ENCODE peak calls at places on chromosomes 7 and 10, in ten cellular contexts. B is RWPE2; X is ascending aorta; F is neural crest cell; Z is CD8-positive, alpha-beta T cell; V is epithelial cell of proximal tubule; R is fibroblast of lung; S is upper lobe of right lung; H is type B pancreatic cell; N is endothelial cell. C is an unnamed sample.

GRCh38 chr10:33117816-33118215 is 159.8 kb upstream of the ITGB1 start:
- DNase-seq in B (no peak), X (no peak), F (no peak), Z (peak), V (no peak), R (no peak), S (peak), H (no peak), N (no peak), C (no peak)

GRCh38 chr7:94908204-94909022 is 1.0 kb downstream of the PPP1R9A start:
- DNase-seq in B (no peak), X (no peak), F (peak), Z (no peak), V (no peak), R (peak), S (peak), H (peak), N (peak), C (peak)

GRCh38 chr10:117968354-117969182 is 78.2 kb downstream of the RAB11FIP2 start:
- DNase-seq in B (no peak), X (no peak), F (no peak), Z (no peak), V (no peak), R (no peak), S (no peak), H (no peak), N (no peak), C (peak)

GRCh38 chr10:34637419-34637911 is 177.6 kb downstream of the PARD3 start:
- DNase-seq in B (no peak), X (peak), F (peak), Z (peak), V (no peak), R (peak), S (peak), H (peak), N (peak), C (peak)

GRCh38 chr7:65980478-65981250 is 1.3 kb downstream of the GUSB start:
- DNase-seq in B (peak), X (peak), F (no peak), Z (peak), V (no peak), R (peak), S (peak), H (no peak), N (no peak), C (peak)

GRCh38 chr10:95214369-95214768 is 20.3 kb downstream of the ACSM6 start:
- DNase-seq in B (no peak), X (no peak), F (no peak), Z (no peak), V (no peak), R (peak), S (no peak), H (no peak), N (no peak), C (no peak)

GRCh38 chr10:125726914-125727313 is 7.4 kb downstream of the EDRF1 start:
- DNase-seq in B (no peak), X (no peak), F (no peak), Z (no peak), V (no peak), R (no peak), S (no peak), H (no peak), N (no peak), C (no peak)

GRCh38 chr10:79027147-79028055 is 41.4 kb upstream of the ZMIZ1 start:
- DNase-seq in B (peak), X (peak), F (no peak), Z (peak), V (no peak), R (no peak), S (peak), H (no peak), N (no peak), C (no peak)

GRCh38 chr7:10939911-10940747 is 33.5 kb upstream of the PHF14 start:
- DNase-seq in B (peak), X (peak), F (peak), Z (peak), V (peak), R (peak), S (peak), H (peak), N (peak), C (peak)

GRCh38 chr10:24952701-24953349 is 419 bp upstream of the PRTFDC1 start:
- DNase-seq in B (no peak), X (peak), F (peak), Z (peak), V (no peak), R (peak), S (peak), H (peak), N (peak), C (no peak)

GRCh38 chr10:47379901-47380300 is 4.2 kb downstream of the ZNF488 start:
- DNase-seq in B (no peak), X (no peak), F (no peak), Z (no peak), V (no peak), R (no peak), S (no peak), H (no peak), N (peak), C (no peak)

GRCh38 chr10:101575580-101576228 is 12.4 kb downstream of the POLL start:
- DNase-seq in B (no peak), X (no peak), F (no peak), Z (no peak), V (no peak), R (no peak), S (peak), H (no peak), N (no peak), C (no peak)

GRCh38 chr7:128954830-128955797 is 17.4 kb downstream of the IRF5 start:
- DNase-seq in B (no peak), X (no peak), F (no peak), Z (no peak), V (no peak), R (peak), S (no peak), H (no peak), N (no peak), C (no peak)

GRCh38 chr7:148941598-148942280 is 57.6 kb upstream of the EZH2 start:
- DNase-seq in B (peak), X (peak), F (peak), Z (peak), V (no peak), R (peak), S (peak), H (peak), N (peak), C (peak)

GRCh38 chr10:132350391-132350790 is 18.4 kb downstream of the LRRC27 start:
- DNase-seq in B (no peak), X (no peak), F (no peak), Z (no peak), V (no peak), R (no peak), S (peak), H (no peak), N (no peak), C (no peak)

GRCh38 chr7:131586259-131586658 is 29.8 kb upstream of the PODXL start:
- DNase-seq in B (no peak), X (no peak), F (no peak), Z (no peak), V (no peak), R (no peak), S (no peak), H (no peak), N (no peak), C (no peak)

GRCh38 chr10:131963350-131963749 is 18.4 kb downstream of the BNIP3 start:
- DNase-seq in B (no peak), X (peak), F (no peak), Z (no peak), V (no peak), R (no peak), S (no peak), H (no peak), N (no peak), C (no peak)

GRCh38 chr7:47227762-47228177 is 354.1 kb downstream of the TNS3 start:
- DNase-seq in B (no peak), X (no peak), F (no peak), Z (no peak), V (peak), R (peak), S (no peak), H (no peak), N (no peak), C (peak)

GRCh38 chr10:77319557-77319956 is 318.1 kb downstream of the KCNMA1 start:
- DNase-seq in B (no peak), X (no peak), F (no peak), Z (no peak), V (no peak), R (peak), S (no peak), H (no peak), N (no peak), C (no peak)

GRCh38 chr7:79454325-79454960 is 976 bp upstream of the MAGI2 start:
- DNase-seq in B (no peak), X (peak), F (no peak), Z (no peak), V (no peak), R (peak), S (peak), H (peak), N (peak), C (no peak)

GRCh38 chr10:77537051-77537450 is 100.6 kb downstream of the KCNMA1 start:
- DNase-seq in B (no peak), X (no peak), F (no peak), Z (no peak), V (no peak), R (no peak), S (no peak), H (no peak), N (no peak), C (no peak)

GRCh38 chr7:44583145-44583544 is 1.1 kb upstream of the TMED4 start:
- DNase-seq in B (no peak), X (no peak), F (no peak), Z (no peak), V (no peak), R (no peak), S (no peak), H (no peak), N (no peak), C (no peak)

GRCh38 chr7:105838273-105839141 is 37.9 kb downstream of the ATXN7L1 start:
- DNase-seq in B (no peak), X (no peak), F (no peak), Z (no peak), V (no peak), R (peak), S (peak), H (no peak), N (no peak), C (peak)

GRCh38 chr7:68688416-68689086 is 909.7 kb upstream of the AUTS2 start:
- DNase-seq in B (no peak), X (no peak), F (no peak), Z (no peak), V (no peak), R (peak), S (no peak), H (no peak), N (no peak), C (no peak)

GRCh38 chr7:93185303-93186027 is 37.3 kb upstream of the SAMD9L start:
- DNase-seq in B (no peak), X (no peak), F (no peak), Z (no peak), V (no peak), R (no peak), S (no peak), H (no peak), N (no peak), C (peak)

GRCh38 chr10:44400553-44400952 is 15.7 kb upstream of the CXCL12 start:
- DNase-seq in B (no peak), X (no peak), F (no peak), Z (no peak), V (no peak), R (no peak), S (no peak), H (no peak), N (no peak), C (no peak)

GRCh38 chr7:83365746-83366145 is 203.1 kb upstream of the PCLO start:
- DNase-seq in B (no peak), X (no peak), F (no peak), Z (no peak), V (no peak), R (no peak), S (no peak), H (no peak), N (no peak), C (no peak)

GRCh38 chr7:24601600-24601999 is 28.3 kb downstream of the PALS2 start:
- DNase-seq in B (no peak), X (no peak), F (no peak), Z (no peak), V (no peak), R (no peak), S (no peak), H (no peak), N (no peak), C (peak)

GRCh38 chr7:86815556-86815955 is 171.8 kb downstream of the GRM3 start:
- DNase-seq in B (no peak), X (no peak), F (no peak), Z (no peak), V (no peak), R (no peak), S (no peak), H (no peak), N (no peak), C (no peak)

GRCh38 chr7:141161550-141161949 is 87.7 kb downstream of the TMEM178B start:
- DNase-seq in B (no peak), X (no peak), F (no peak), Z (no peak), V (no peak), R (no peak), S (no peak), H (no peak), N (no peak), C (no peak)

GRCh38 chr7:20458483-20458882 is 127.8 kb downstream of the ITGB8 start:
- DNase-seq in B (no peak), X (no peak), F (no peak), Z (no peak), V (no peak), R (no peak), S (no peak), H (no peak), N (no peak), C (peak)

GRCh38 chr7:88218836-88219605 is 817 bp downstream of the SRI start:
- DNase-seq in B (no peak), X (peak), F (peak), Z (peak), V (no peak), R (peak), S (peak), H (no peak), N (peak), C (peak)

GRCh38 chr7:8115547-8116402 is 146.2 kb downstream of the ICA1 start:
- DNase-seq in B (no peak), X (no peak), F (no peak), Z (no peak), V (no peak), R (no peak), S (no peak), H (no peak), N (no peak), C (no peak)

GRCh38 chr10:104417629-104418292 is 64.1 kb downstream of the CFAP58 start:
- DNase-seq in B (no peak), X (no peak), F (no peak), Z (no peak), V (no peak), R (peak), S (no peak), H (no peak), N (no peak), C (no peak)

GRCh38 chr7:16422100-16422430 is 727 bp upstream of the CRPPA start:
- DNase-seq in B (no peak), X (no peak), F (no peak), Z (no peak), V (no peak), R (peak), S (no peak), H (no peak), N (no peak), C (no peak)

GRCh38 chr7:147088916-147089315 is 972.3 kb downstream of the CNTNAP2 start:
- DNase-seq in B (no peak), X (no peak), F (no peak), Z (no peak), V (no peak), R (no peak), S (no peak), H (no peak), N (no peak), C (no peak)

GRCh38 chr7:141097430-141097829 is 23.6 kb downstream of the TMEM178B start:
- DNase-seq in B (no peak), X (no peak), F (peak), Z (no peak), V (no peak), R (no peak), S (no peak), H (no peak), N (peak), C (peak)

GRCh38 chr10:31147220-31147608 is 115.5 kb upstream of the ZNF438 start:
- DNase-seq in B (no peak), X (no peak), F (no peak), Z (no peak), V (no peak), R (peak), S (no peak), H (no peak), N (no peak), C (peak)

GRCh38 chr10:86670876-86671275 is 2.6 kb downstream of the LDB3 start:
- DNase-seq in B (no peak), X (no peak), F (no peak), Z (no peak), V (no peak), R (no peak), S (no peak), H (no peak), N (no peak), C (no peak)

GRCh38 chr10:86666538-86666937 is 1.8 kb upstream of the LDB3 start:
- DNase-seq in B (no peak), X (no peak), F (no peak), Z (no peak), V (no peak), R (no peak), S (no peak), H (no peak), N (no peak), C (no peak)

GRCh38 chr10:86670290-86670811 is 2.0 kb downstream of the LDB3 start:
- DNase-seq in B (no peak), X (no peak), F (no peak), Z (no peak), V (no peak), R (no peak), S (no peak), H (no peak), N (no peak), C (no peak)

GRCh38 chr10:86667421-86668181 is 710 bp upstream of the LDB3 start:
- DNase-seq in B (no peak), X (peak), F (no peak), Z (no peak), V (no peak), R (no peak), S (no peak), H (no peak), N (no peak), C (no peak)

GRCh38 chr10:86668297-86669165 is at the start of gene LDB3:
- DNase-seq in B (no peak), X (peak), F (no peak), Z (no peak), V (no peak), R (peak), S (no peak), H (no peak), N (no peak), C (peak)
- TF ChIP-seq CTCF in B (no peak), X (no peak), F (no peak), Z (no peak), V (no peak), R (no peak), S (no peak), H (no peak), N (no peak), C (no peak)

DNA sequence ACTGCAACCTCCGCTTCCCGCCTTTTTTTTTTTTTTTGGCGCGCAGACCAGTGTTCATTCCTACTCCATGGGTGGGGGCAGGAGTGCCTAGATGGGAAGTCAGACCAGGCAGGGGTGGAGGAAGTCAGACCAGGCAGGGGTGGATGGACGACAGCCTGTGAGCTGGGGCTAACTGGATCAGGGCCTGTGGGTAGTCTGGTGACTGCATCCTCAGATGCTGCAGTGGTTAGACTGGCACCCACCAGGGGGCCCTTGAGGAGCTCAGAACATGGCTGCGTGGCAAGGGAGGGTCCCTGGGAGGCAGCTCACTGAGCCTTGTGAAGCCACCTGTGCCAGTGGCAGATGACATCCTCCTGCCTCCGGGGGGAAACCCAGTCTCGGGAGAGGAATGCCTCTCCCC is 35.1 kb downstream of the RCC1L start:
- DNase-seq in B (no peak), X (no peak), F (no peak), Z (no peak), V (no peak), R (no peak), S (no peak), H (no peak), N (peak), C (no peak)
- TF ChIP-seq CTCF in B (peak), X (no peak), F (peak), Z (no peak), V (no peak), R (no peak), S (no peak), H (no peak), N (no peak), C (no peak)

GRCh38 chr10:12847361-12847975 is 154.0 kb downstream of the CCDC3 start:
- DNase-seq in B (no peak), X (no peak), F (peak), Z (no peak), V (no peak), R (no peak), S (no peak), H (no peak), N (peak), C (no peak)
- TF ChIP-seq CTCF in B (no peak), X (no peak), F (peak), Z (no peak), V (peak), R (no peak), S (peak), H (peak), N (peak), C (no peak)

GRCh38 chr7:26562841-26563240 is 271.2 kb downstream of the SNX10 start:
- DNase-seq in B (no peak), X (no peak), F (no peak), Z (no peak), V (no peak), R (no peak), S (no peak), H (no peak), N (no peak), C (no peak)
- TF ChIP-seq CTCF in B (no peak), X (no peak), F (peak), Z (no peak), V (peak), R (no peak), S (no peak), H (no peak), N (peak), C (peak)

DNA sequence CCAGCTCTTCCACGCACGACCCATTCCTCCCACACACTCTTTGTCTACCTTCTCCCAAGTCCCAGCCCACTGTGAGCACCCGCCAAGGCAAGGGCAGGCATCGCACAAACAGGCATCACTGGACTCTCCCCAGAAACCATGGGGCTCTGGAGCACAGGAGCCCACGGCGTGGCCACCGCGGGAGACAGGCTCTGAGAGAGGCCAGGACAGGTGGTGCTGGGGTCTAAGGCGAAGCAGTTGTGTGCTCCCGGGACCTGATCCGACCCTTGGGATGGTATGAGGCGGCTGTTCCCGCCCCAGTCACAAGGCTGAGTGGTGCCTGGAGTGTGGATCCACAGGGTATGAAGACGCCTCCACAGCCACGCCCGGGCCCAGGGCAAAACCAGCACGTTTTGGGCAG is 156.9 kb downstream of the MAD1L1 start:
- DNase-seq in B (no peak), X (no peak), F (no peak), Z (no peak), V (no peak), R (no peak), S (no peak), H (no peak), N (no peak), C (no peak)
- TF ChIP-seq CTCF in B (no peak), X (no peak), F (no peak), Z (no peak), V (no peak), R (no peak), S (no peak), H (no peak), N (no peak), C (no peak)

DNA sequence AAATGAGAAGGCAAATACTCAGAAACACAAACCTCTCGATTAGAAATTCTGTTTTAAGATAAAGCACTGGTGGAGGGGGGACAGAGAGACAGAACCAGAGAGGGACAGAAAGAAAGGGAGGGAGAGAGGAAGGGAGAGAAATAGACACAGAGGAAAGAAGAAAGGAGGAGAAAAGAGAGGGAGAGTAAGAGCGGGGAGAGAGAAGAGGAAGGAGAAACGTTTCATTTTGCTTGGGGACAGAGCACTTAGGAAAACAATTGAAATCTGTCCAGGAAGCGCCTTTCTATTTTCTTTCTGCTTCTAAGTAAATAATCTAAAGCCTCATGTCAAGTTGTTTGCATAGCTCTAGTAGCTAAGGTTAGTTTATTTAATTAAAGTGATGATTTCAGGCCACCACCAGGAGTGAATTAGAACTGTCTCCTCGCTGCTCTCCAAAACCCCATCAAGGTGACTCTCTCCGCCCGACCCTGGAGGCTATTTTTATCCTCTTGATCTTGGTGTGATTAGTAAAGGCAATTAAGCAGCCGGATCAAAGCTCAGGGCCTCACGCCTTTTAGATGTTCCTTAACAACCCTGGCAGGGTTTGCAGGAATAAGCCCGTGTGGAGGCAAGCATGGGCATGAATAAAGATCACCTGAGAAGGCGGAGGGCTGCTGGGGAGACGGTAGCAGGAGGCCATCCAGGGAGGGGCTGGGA is 73.4 kb upstream of the INSIG1 start:
- DNase-seq in B (no peak), X (no peak), F (no peak), Z (no peak), V (no peak), R (no peak), S (no peak), H (no peak), N (no peak), C (peak)
- TF ChIP-seq CTCF in B (no peak), X (no peak), F (no peak), Z (no peak), V (no peak), R (no peak), S (no peak), H (no peak), N (no peak), C (no peak)